ENCODE peak calls at places on chromosome 4, in eight cellular contexts. One of them, this sample, is unnamed.

GRCh38 chr4:182175788-182176519 is 67.2 kb upstream of the TENM3 start:
- DNase-seq in spleen: no peak
- DNase-seq in epithelial cell of proximal tubule: no peak
- DNase-seq in GM10248: no peak
- DNase-seq in erythroblast: no peak
- DNase-seq in naive thymus-derived CD8-positive, alpha-beta T cell: no peak
- DNase-seq in pancreas: no peak
- DNase-seq in amniotic stem cell: no peak
- DNase-seq in this sample: no peak

GRCh38 chr4:87985097-87985886 is 9.8 kb downstream of the SPP1 start:
- DNase-seq in amniotic stem cell: peak
- DNase-seq in GM10248: peak
- DNase-seq in naive thymus-derived CD8-positive, alpha-beta T cell: no peak
- DNase-seq in spleen: peak
- DNase-seq in pancreas: peak
- DNase-seq in epithelial cell of proximal tubule: peak
- DNase-seq in erythroblast: peak
- DNase-seq in this sample: no peak

GRCh38 chr4:6761540-6762243 is 20.8 kb upstream of the KIAA0232 start:
- DNase-seq in erythroblast: no peak
- DNase-seq in naive thymus-derived CD8-positive, alpha-beta T cell: no peak
- DNase-seq in GM10248: no peak
- DNase-seq in amniotic stem cell: no peak
- DNase-seq in pancreas: no peak
- DNase-seq in epithelial cell of proximal tubule: no peak
- DNase-seq in spleen: peak
- DNase-seq in this sample: no peak

GRCh38 chr4:76883147-76883546 is 14.8 kb downstream of the SOWAHB start:
- DNase-seq in naive thymus-derived CD8-positive, alpha-beta T cell: no peak
- DNase-seq in pancreas: no peak
- DNase-seq in amniotic stem cell: no peak
- DNase-seq in GM10248: no peak
- DNase-seq in erythroblast: no peak
- DNase-seq in spleen: no peak
- DNase-seq in epithelial cell of proximal tubule: no peak
- DNase-seq in this sample: no peak

GRCh38 chr4:186946682-186947294 is 223.1 kb upstream of the FAT1 start:
- DNase-seq in amniotic stem cell: no peak
- DNase-seq in pancreas: peak
- DNase-seq in GM10248: no peak
- DNase-seq in spleen: no peak
- DNase-seq in erythroblast: peak
- DNase-seq in naive thymus-derived CD8-positive, alpha-beta T cell: no peak
- DNase-seq in epithelial cell of proximal tubule: no peak
- DNase-seq in this sample: no peak

GRCh38 chr4:185542626-185543336 is 7.5 kb upstream of the PDLIM3 start:
- DNase-seq in pancreas: peak
- DNase-seq in amniotic stem cell: no peak
- DNase-seq in epithelial cell of proximal tubule: peak
- DNase-seq in GM10248: no peak
- DNase-seq in naive thymus-derived CD8-positive, alpha-beta T cell: no peak
- DNase-seq in erythroblast: no peak
- DNase-seq in spleen: no peak
- DNase-seq in this sample: no peak

GRCh38 chr4:114077610-114078009 is 98.2 kb upstream of the ARSJ start:
- DNase-seq in epithelial cell of proximal tubule: peak
- DNase-seq in GM10248: no peak
- DNase-seq in naive thymus-derived CD8-positive, alpha-beta T cell: no peak
- DNase-seq in amniotic stem cell: peak
- DNase-seq in pancreas: no peak
- DNase-seq in erythroblast: no peak
- DNase-seq in spleen: no peak
- DNase-seq in this sample: no peak

GRCh38 chr4:78517050-78517652 is 34.4 kb upstream of the ANXA3 start:
- DNase-seq in epithelial cell of proximal tubule: no peak
- DNase-seq in amniotic stem cell: peak
- DNase-seq in erythroblast: peak
- DNase-seq in naive thymus-derived CD8-positive, alpha-beta T cell: no peak
- DNase-seq in spleen: no peak
- DNase-seq in GM10248: no peak
- DNase-seq in pancreas: no peak
- DNase-seq in this sample: no peak

GRCh38 chr4:111231281-111231680 is 608.4 kb upstream of the PITX2 start:
- DNase-seq in naive thymus-derived CD8-positive, alpha-beta T cell: no peak
- DNase-seq in spleen: no peak
- DNase-seq in erythroblast: no peak
- DNase-seq in GM10248: no peak
- DNase-seq in amniotic stem cell: no peak
- DNase-seq in pancreas: no peak
- DNase-seq in epithelial cell of proximal tubule: no peak
- DNase-seq in this sample: no peak

GRCh38 chr4:174362340-174362739 is 78.6 kb downstream of the CEP44 start:
- DNase-seq in erythroblast: no peak
- DNase-seq in amniotic stem cell: no peak
- DNase-seq in epithelial cell of proximal tubule: no peak
- DNase-seq in naive thymus-derived CD8-positive, alpha-beta T cell: no peak
- DNase-seq in spleen: no peak
- DNase-seq in pancreas: no peak
- DNase-seq in GM10248: no peak
- DNase-seq in this sample: no peak